ENCODE peak calls at places on chromosomes 16 and 17, in nine cellular contexts. L is stromal cell of bone marrow, D is choroid plexus epithelial cell, U is Calu3, F is endothelial cell, I is RCC 7860, A is NCI-H2171, S is HS-5, O is NCI-H1105 treated with DMSO at 0.1 percent for 48 hours. M is an unnamed sample.

GRCh38 chr17:14739656-14740431 is 439.0 kb downstream of the HS3ST3B1 start:
- DNase-seq in O (no peak), L (no peak), S (no peak), U (no peak), F (no peak), A (no peak), I (no peak), D (no peak), M (no peak)

GRCh38 chr17:39602533-39603303 is 5.0 kb downstream of the NEUROD2 start:
- DNase-seq in I (no peak), D (no peak), F (no peak), A (no peak), U (peak; percentile 67), O (no peak), S (no peak), L (no peak), M (no peak)

GRCh38 chr17:77247048-77247541 is 106.3 kb downstream of the SEC14L1 start:
- DNase-seq in S (no peak), A (peak; percentile 76), D (peak; percentile 76), U (peak; percentile 90), O (peak; percentile 58), L (peak; percentile 38), F (peak; percentile 94), I (peak; percentile 53), M (peak; percentile 75)

GRCh38 chr16:47774661-47775060 is 313.5 kb downstream of the PHKB start:
- DNase-seq in L (no peak), U (peak; percentile 67), S (no peak), I (no peak), D (peak; percentile 56), A (no peak), F (peak; percentile 4), O (no peak), M (peak; percentile 48)

GRCh38 chr17:14712471-14713075 is 411.7 kb downstream of the HS3ST3B1 start:
- DNase-seq in O (no peak), A (no peak), L (no peak), D (peak; percentile 40), S (peak; percentile 2), U (no peak), I (no peak), F (no peak), M (peak; percentile 1)

GRCh38 chr16:8676737-8677375 is 2.4 kb downstream of the ABAT start:
- DNase-seq in D (no peak), L (no peak), O (no peak), A (no peak), I (no peak), S (no peak), U (no peak), F (no peak), M (no peak)

GRCh38 chr16:58628845-58629680 is 563 bp downstream of the CNOT1 start:
- DNase-seq in U (peak; percentile 35), A (peak; percentile 68), L (no peak), S (no peak), D (peak; percentile 26), O (peak; percentile 4), F (peak; percentile 18), I (peak; percentile 30), M (no peak)

GRCh38 chr17:67479119-67479517 is 102.0 kb downstream of the PITPNC1 start:
- DNase-seq in F (no peak), A (no peak), U (no peak), S (no peak), L (no peak), I (no peak), O (no peak), D (no peak), M (no peak)

GRCh38 chr17:42617956-42618431 is 8.5 kb downstream of the TUBG1 start:
- DNase-seq in F (no peak), U (no peak), I (no peak), D (no peak), O (peak; percentile 45), L (no peak), S (no peak), A (no peak), M (no peak)

GRCh38 chr17:62790554-62790953 is 17.6 kb downstream of the MARCHF10 start:
- DNase-seq in S (peak; percentile 82), L (no peak), U (peak; percentile 22), A (no peak), D (peak; percentile 89), O (no peak), F (no peak), I (peak; percentile 69), M (peak; percentile 62)

GRCh38 chr17:36817483-36818048 is 119.7 kb upstream of the LHX1 start:
- DNase-seq in O (no peak), S (no peak), A (no peak), I (no peak), D (no peak), F (no peak), U (no peak), L (no peak), M (no peak)

GRCh38 chr16:85025781-85026653 is 1.6 kb upstream of the KIAA0513 start:
- DNase-seq in U (no peak), O (no peak), D (no peak), A (no peak), F (no peak), S (no peak), L (no peak), I (no peak), M (no peak)

GRCh38 chr16:87641721-87642120 is 39.4 kb downstream of the JPH3 start:
- DNase-seq in L (no peak), D (no peak), U (no peak), S (no peak), A (no peak), O (no peak), I (no peak), F (no peak), M (no peak)

GRCh38 chr16:3027983-3028715 is 4.3 kb downstream of the THOC6 start:
- DNase-seq in I (peak; percentile 61), S (no peak), L (peak; percentile 11), U (peak; percentile 65), F (peak; percentile 96), O (peak; percentile 64), A (peak; percentile 86), D (peak; percentile 81), M (peak; percentile 74)

GRCh38 chr17:19766421-19767270 is 18.5 kb upstream of the ALDH3A1 start:
- DNase-seq in D (peak; percentile 70), S (no peak), A (peak; percentile 34), U (peak; percentile 80), F (peak; percentile 89), O (peak; percentile 20), I (no peak), L (peak; percentile 30), M (peak; percentile 63)

GRCh38 chr16:15765880-15766279 is 90.9 kb downstream of the MYH11 start:
- DNase-seq in A (peak; percentile 68), I (peak; percentile 17), O (peak; percentile 45), S (no peak), D (peak; percentile 35), U (peak; percentile 56), L (no peak), F (peak; percentile 36), M (peak; percentile 48)

GRCh38 chr17:61490540-61490975 is 38.3 kb downstream of the TBX4 start:
- DNase-seq in L (peak; percentile 50), S (peak; percentile 69), O (no peak), F (no peak), I (peak; percentile 24), U (no peak), A (no peak), D (peak; percentile 87), M (peak; percentile 65)

GRCh38 chr16:31504159-31504558 is 4.0 kb downstream of the RUSF1 start:
- DNase-seq in O (no peak), U (no peak), A (no peak), D (no peak), I (no peak), L (no peak), F (no peak), S (no peak), M (no peak)

GRCh38 chr17:3665834-3666233 is 2.5 kb downstream of the TAX1BP3 start:
- DNase-seq in L (no peak), I (no peak), A (no peak), O (no peak), S (no peak), U (no peak), F (no peak), D (no peak), M (no peak)

GRCh38 chr17:19785854-19786253 is 37.8 kb upstream of the ALDH3A1 start:
- DNase-seq in L (no peak), U (no peak), I (no peak), F (no peak), D (peak; percentile 16), A (no peak), O (no peak), S (no peak), M (no peak)

GRCh38 chr17:41367426-41368075 is 2.1 kb downstream of the KRT33B start:
- DNase-seq in L (peak; percentile 77), I (peak; percentile 92), U (no peak), A (no peak), O (no peak), F (no peak), S (peak; percentile 78), D (peak; percentile 50), M (peak; percentile 24)

GRCh38 chr16:84680165-84680842 is 19.5 kb upstream of the USP10 start:
- DNase-seq in I (no peak), O (no peak), D (no peak), F (no peak), U (no peak), A (no peak), S (no peak), L (no peak), M (no peak)

GRCh38 chr16:35134471-35134870 is 1675.1 kb downstream of the TP53TG3F start:
- DNase-seq in I (no peak), S (no peak), A (no peak), O (no peak), D (no peak), F (no peak), L (no peak), U (no peak), M (no peak)

GRCh38 chr16:81885976-81886586 is 107.0 kb downstream of the PLCG2 start:
- DNase-seq in D (peak; percentile 61), F (peak; percentile 59), U (peak; percentile 75), I (no peak), A (no peak), O (no peak), L (no peak), S (no peak), M (peak; percentile 38)

GRCh38 chr16:67723940-67724339 is 4.8 kb upstream of the GFOD2 start:
- DNase-seq in D (no peak), O (no peak), F (no peak), S (no peak), A (no peak), L (no peak), I (no peak), U (no peak), M (no peak)

GRCh38 chr16:89721644-89722391 is 481 bp downstream of the ZNF276 start:
- DNase-seq in L (no peak), U (peak; percentile 66), A (no peak), F (peak; percentile 61), D (peak; percentile 58), I (peak; percentile 51), O (no peak), S (no peak), M (peak; percentile 61)

GRCh38 chr17:54901230-54901847 is 687 bp downstream of the TOM1L1 start:
- DNase-seq in L (peak; percentile 15), D (no peak), I (peak; percentile 42), F (no peak), A (peak; percentile 59), O (peak; percentile 50), U (peak; percentile 2), S (peak; percentile 16), M (peak; percentile 49)

GRCh38 chr17:57957120-57957850 is 2.1 kb upstream of the CUEDC1 start:
- DNase-seq in I (no peak), D (no peak), U (no peak), O (no peak), A (no peak), F (no peak), L (no peak), S (no peak), M (no peak)

GRCh38 chr16:89761304-89761922 is 40.1 kb downstream of the ZNF276 start:
- DNase-seq in O (no peak), D (no peak), I (no peak), L (no peak), F (no peak), U (no peak), A (no peak), S (no peak), M (no peak)

GRCh38 chr16:67311607-67312449 is 14.7 kb downstream of the KCTD19 start:
- DNase-seq in I (peak; percentile 99), D (peak; percentile 99), L (peak; percentile 100), S (peak; percentile 99), U (no peak), F (no peak), O (no peak), A (no peak), M (peak; percentile 99)

GRCh38 chr17:596763-597644 is 117.6 kb downstream of the VPS53 start:
- DNase-seq in O (no peak), I (peak; percentile 17), S (no peak), L (no peak), D (peak; percentile 78), A (no peak), F (no peak), U (peak; percentile 13), M (peak; percentile 59)